ENCODE peak calls at places on chromosomes 7 and 10, in four cellular contexts. Y is WTC11, Q is K562, V is H1. U is an unnamed sample.

GRCh38 chr7:134602921-134603394 is 43.7 kb upstream of the BPGM start:
- DNase-seq in Y (no peak), V (no peak), Q (no peak), U (no peak)

GRCh38 chr7:23833405-23833804 is 123.4 kb downstream of the STK31 start:
- DNase-seq in V (no peak), Y (no peak), Q (no peak), U (no peak)

GRCh38 chr10:114767101-114767588 is 54.4 kb upstream of the FHIP2A start:
- DNase-seq in Q (no peak), V (no peak), Y (no peak), U (peak; percentile 47)

GRCh38 chr7:121485457-121486243 is 89.5 kb upstream of the FAM3C start:
- DNase-seq in V (no peak), Q (no peak), Y (no peak), U (no peak)

GRCh38 chr10:30542001-30542861 is 87.3 kb downstream of the LYZL2 start:
- DNase-seq in V (no peak), Y (no peak), Q (peak; percentile 66), U (no peak)

GRCh38 chr7:50304158-50304910 is at the start of gene IKZF1:
- DNase-seq in Y (peak; percentile 50), V (peak; percentile 70), Q (peak; percentile 60), U (peak; percentile 66)

GRCh38 chr7:150845471-150845870 is 6.8 kb upstream of the AOC1 start:
- DNase-seq in Q (no peak), Y (no peak), V (no peak), U (peak; percentile 69)

GRCh38 chr10:124722812-124723783 is 21.1 kb downstream of the FAM53B start:
- DNase-seq in Y (no peak), V (no peak), Q (peak; percentile 37), U (no peak)

GRCh38 chr10:109411897-109412296 is 511.4 kb downstream of the XPNPEP1 start:
- DNase-seq in V (no peak), Q (no peak), Y (no peak), U (no peak)

GRCh38 chr7:21507627-21508343 is 35.1 kb upstream of the DNAH11 start:
- DNase-seq in Y (peak; percentile 71), Q (peak; percentile 19), V (peak; percentile 78), U (peak; percentile 19)
- TF ChIP-seq TEAD4 in Y (no peak), Q (no peak), V (no peak), U (no peak)

GRCh38 chr7:619356-619840 is 99.8 kb upstream of the PDGFA start:
- DNase-seq in V (no peak), Q (no peak), Y (no peak), U (no peak)

GRCh38 chr7:618539-619355 is 99.1 kb upstream of the PDGFA start:
- DNase-seq in Q (no peak), Y (no peak), V (no peak), U (no peak)

GRCh38 chr7:620885-621284 is 101.2 kb upstream of the PDGFA start:
- DNase-seq in V (no peak), Y (no peak), Q (no peak), U (no peak)

GRCh38 chr7:621572-622285 is 102.1 kb upstream of the PDGFA start:
- DNase-seq in Y (no peak), Q (no peak), V (no peak), U (no peak)

DNA sequence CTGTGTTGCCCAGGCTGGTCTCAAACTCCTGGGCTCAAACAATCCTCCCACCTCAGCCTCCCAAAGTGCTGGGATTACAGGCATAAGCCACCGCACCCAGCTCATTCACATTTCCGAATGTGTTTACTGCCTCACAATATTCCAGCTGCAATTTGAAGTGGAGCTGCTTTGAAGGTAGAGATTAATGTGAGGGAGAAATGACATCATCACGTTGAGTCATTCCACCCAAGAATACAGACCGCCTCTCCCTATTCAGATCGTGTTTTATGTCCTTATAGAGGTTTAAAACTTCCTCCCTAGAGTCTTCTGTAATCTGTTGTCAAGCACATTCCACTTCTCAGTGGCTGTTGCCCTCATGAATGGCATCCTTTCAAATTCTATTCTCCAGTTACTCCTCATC is 100.4 kb upstream of the PDGFA start:
- DNase-seq in Y (no peak), V (no peak), Q (peak; percentile 39), U (no peak)
- TF ChIP-seq TEAD4 in Y (no peak), V (no peak), Q (no peak), U (no peak)

GRCh38 chr7:37234928-37235327 is 213.7 kb downstream of the ELMO1 start:
- DNase-seq in Y (no peak), V (no peak), Q (no peak), U (peak; percentile 54)
- TF ChIP-seq TEAD4 in Y (no peak), V (no peak), Q (no peak), U (no peak)

GRCh38 chr7:1291846-1292765 is 59.4 kb downstream of the UNCX start:
- DNase-seq in Q (no peak), V (no peak), Y (no peak), U (no peak)
- TF ChIP-seq TEAD4 in Q (no peak), V (no peak), Y (no peak), U (no peak)

GRCh38 chr10:51109821-51110533 is 35.7 kb downstream of the PRKG1 start:
- DNase-seq in Y (no peak), V (no peak), Q (no peak), U (no peak)
- TF ChIP-seq TEAD4 in Y (no peak), V (no peak), Q (no peak), U (peak; percentile 61)

U was measured in SK-N-SH.